ENCODE peak calls at places on chromosomes 16 and 17, in eight cellular contexts. H is NCI-H774; V is EL; N is ecto neural progenitor cell; B is left ventricle myocardium superior; A is stimulated activated CD8-positive, alpha-beta memory T cell treated with anti-CD3 and anti-CD28 coated beads, Interleukin-7, amount 100 ng/mL, for 1 hour; X is GM20000; F is H9. O is an unnamed sample.
A peak's percentile ranks its signal among the peaks of the same experiment; 100 is the strongest.

GRCh38 chr17:9937901-9938300 is 32.8 kb upstream of the RCVRN start:
- DNase-seq in H (no peak), V (no peak), N (no peak), B (no peak), A (no peak), X (no peak), F (no peak), O (no peak)

GRCh38 chr16:89613101-89613953 is at the start of gene DPEP1:
- DNase-seq in H (no peak), V (no peak), N (no peak), B (no peak), A (no peak), X (no peak), F (peak; percentile 59), O (no peak)

GRCh38 chr17:76696763-76697701 is 13.7 kb downstream of the MXRA7 start:
- DNase-seq in H (no peak), V (peak; percentile 29), N (no peak), B (peak; percentile 77), A (no peak), X (peak; percentile 68), F (no peak), O (peak; percentile 99)

GRCh38 chr17:38431343-38432145 is 3.3 kb downstream of the ARHGAP23 start:
- DNase-seq in H (no peak), V (no peak), N (peak; percentile 42), B (no peak), A (no peak), X (no peak), F (no peak), O (no peak)

GRCh38 chr17:15398736-15399331 is 57.4 kb upstream of the TEKT3 start:
- DNase-seq in H (no peak), V (peak; percentile 80), N (no peak), B (no peak), A (no peak), X (no peak), F (peak; percentile 21), O (peak; percentile 81)

GRCh38 chr16:84599528-84600202 is 18.2 kb downstream of the COTL1 start:
- DNase-seq in H (no peak), V (peak; percentile 88), N (peak; percentile 85), B (peak; percentile 75), A (no peak), X (peak; percentile 71), F (peak; percentile 89), O (peak; percentile 75)

GRCh38 chr17:51000835-51001638 is 119.6 kb downstream of the SPAG9 start:
- DNase-seq in H (peak; percentile 60), V (peak; percentile 62), N (no peak), B (no peak), A (no peak), X (peak; percentile 51), F (no peak), O (peak; percentile 75)

GRCh38 chr16:14301150-14302030 is 230.3 kb downstream of the MRTFB start:
- DNase-seq in H (no peak), V (peak; percentile 54), N (peak; percentile 66), B (no peak), A (no peak), X (peak; percentile 47), F (peak; percentile 32), O (peak; percentile 49)

GRCh38 chr17:57619061-57619937 is 125.8 kb downstream of the CCDC182 start:
- DNase-seq in H (no peak), V (peak; percentile 71), N (no peak), B (no peak), A (no peak), X (no peak), F (no peak), O (no peak)

O was measured in myocyte.